ENCODE peak calls at places on chromosomes 13 and 19, in eight cellular contexts. X is endodermal cell; Q is uterus; V is psoas muscle; Z is H9; F is fibroblast of lung; C is chondrocyte; J is activated CD8-positive, alpha-beta T cell treated with anti-CD3 and anti-CD28 coated beads for 36 hours. H is an unnamed sample.

GRCh38 chr13:106535552-106536243 is at the start of gene EFNB2:
- DNase-seq in X (peak), Q (peak), V (peak), Z (peak), F (peak), C (peak), J (peak), H (peak)

GRCh38 chr19:46598372-46598917 is 2.7 kb upstream of the CALM3 start:
- DNase-seq in X (no peak), Q (no peak), V (no peak), Z (no peak), F (no peak), C (no peak), J (no peak), H (no peak)

GRCh38 chr19:42433503-42434260 is 6.5 kb upstream of the LIPE start:
- DNase-seq in X (peak), Q (peak), V (peak), Z (peak), F (peak), C (no peak), J (peak), H (peak)

GRCh38 chr19:41395355-41395754 is 1.8 kb downstream of the EXOSC5 start:
- DNase-seq in X (no peak), Q (no peak), V (no peak), Z (no peak), F (no peak), C (no peak), J (no peak), H (no peak)

GRCh38 chr13:112996671-112997091 is 27.7 kb downstream of the MCF2L start:
- DNase-seq in X (no peak), Q (no peak), V (no peak), Z (no peak), F (no peak), C (no peak), J (no peak), H (no peak)

GRCh38 chr13:27131202-27131623 is 40.4 kb downstream of the USP12 start:
- DNase-seq in X (no peak), Q (no peak), V (no peak), Z (peak), F (no peak), C (no peak), J (peak), H (peak)

GRCh38 chr19:12202250-12202649 is 39.4 kb downstream of the ZNF136 start:
- DNase-seq in X (peak), Q (no peak), V (no peak), Z (peak), F (no peak), C (no peak), J (peak), H (no peak)

GRCh38 chr13:75372517-75372916 is 109.5 kb downstream of the TBC1D4 start:
- DNase-seq in X (no peak), Q (no peak), V (no peak), Z (no peak), F (peak), C (no peak), J (peak), H (peak)

GRCh38 chr13:36673838-36674326 is at the start of gene SERTM1:
- DNase-seq in X (peak), Q (peak), V (peak), Z (peak), F (no peak), C (no peak), J (no peak), H (no peak)

GRCh38 chr13:99992912-99993311 is 11.3 kb downstream of the ZIC2 start:
- DNase-seq in X (no peak), Q (no peak), V (no peak), Z (no peak), F (no peak), C (no peak), J (no peak), H (no peak)

GRCh38 chr19:56983148-56983547 is 136.6 kb upstream of the USP29 start:
- DNase-seq in X (no peak), Q (no peak), V (no peak), Z (no peak), F (no peak), C (no peak), J (no peak), H (no peak)

GRCh38 chr19:39941615-39942507 is 7.4 kb upstream of the FCGBP start:
- DNase-seq in X (no peak), Q (no peak), V (no peak), Z (no peak), F (no peak), C (no peak), J (peak), H (peak)

GRCh38 chr13:35131471-35131870 is 189.4 kb downstream of the NBEA start:
- DNase-seq in X (no peak), Q (no peak), V (no peak), Z (no peak), F (no peak), C (no peak), J (no peak), H (no peak)

GRCh38 chr19:45791744-45792481 is 732 bp downstream of the DMWD start:
- DNase-seq in X (no peak), Q (no peak), V (no peak), Z (no peak), F (no peak), C (no peak), J (peak), H (no peak)

GRCh38 chr13:39210961-39211534 is 172.8 kb downstream of the NHLRC3 start:
- DNase-seq in X (no peak), Q (no peak), V (no peak), Z (no peak), F (no peak), C (no peak), J (no peak), H (no peak)

GRCh38 chr13:101416181-101417042 is at the start of gene NALCN:
- DNase-seq in X (peak), Q (no peak), V (peak), Z (peak), F (peak), C (peak), J (no peak), H (no peak)

GRCh38 chr13:78215458-78215857 is 296.8 kb upstream of the EDNRB start:
- DNase-seq in X (no peak), Q (no peak), V (no peak), Z (no peak), F (no peak), C (no peak), J (no peak), H (no peak)

GRCh38 chr13:83881917-83882625 is at the start of gene SLITRK1:
- DNase-seq in X (peak), Q (no peak), V (no peak), Z (peak), F (peak), C (peak), J (peak), H (peak)

GRCh38 chr13:106129273-106129672 is 406.2 kb downstream of the EFNB2 start:
- DNase-seq in X (no peak), Q (no peak), V (no peak), Z (no peak), F (no peak), C (no peak), J (no peak), H (no peak)

GRCh38 chr19:31730270-31730669 is 381.0 kb upstream of the TSHZ3 start:
- DNase-seq in X (no peak), Q (no peak), V (no peak), Z (no peak), F (no peak), C (no peak), J (no peak), H (no peak)

GRCh38 chr19:55550321-55550650 is 4.9 kb upstream of the SBK3 start:
- DNase-seq in X (no peak), Q (no peak), V (no peak), Z (no peak), F (no peak), C (no peak), J (no peak), H (no peak)

GRCh38 chr13:43846496-43846895 is 33.0 kb downstream of the CCDC122 start:
- DNase-seq in X (no peak), Q (no peak), V (no peak), Z (no peak), F (peak), C (no peak), J (no peak), H (no peak)

GRCh38 chr19:18220632-18221275 is 5.5 kb downstream of the PDE4C start:
- DNase-seq in X (peak), Q (no peak), V (no peak), Z (peak), F (no peak), C (no peak), J (no peak), H (no peak)

GRCh38 chr19:53810187-53810546 is 13.9 kb downstream of the NLRP12 start:
- DNase-seq in X (no peak), Q (no peak), V (no peak), Z (no peak), F (no peak), C (no peak), J (no peak), H (no peak)

GRCh38 chr13:27170521-27171243 is 929 bp downstream of the USP12 start:
- DNase-seq in X (peak), Q (peak), V (peak), Z (peak), F (no peak), C (no peak), J (peak), H (peak)

GRCh38 chr19:48741222-48741999 is 1.0 kb upstream of the RASIP1 start:
- DNase-seq in X (peak), Q (peak), V (peak), Z (peak), F (no peak), C (no peak), J (peak), H (no peak)

GRCh38 chr19:10226376-10227214 is 4.5 kb downstream of the S1PR2 start:
- DNase-seq in X (no peak), Q (peak), V (peak), Z (no peak), F (peak), C (no peak), J (no peak), H (no peak)

GRCh38 chr19:3860499-3860898 is 8.3 kb downstream of the ZFR2 start:
- DNase-seq in X (no peak), Q (no peak), V (no peak), Z (no peak), F (no peak), C (no peak), J (no peak), H (no peak)
- TF ChIP-seq CTCF in X (no peak), Q (no peak), V (no peak), Z (no peak), F (no peak), C (no peak), J (no peak), H (no peak)

DNA sequence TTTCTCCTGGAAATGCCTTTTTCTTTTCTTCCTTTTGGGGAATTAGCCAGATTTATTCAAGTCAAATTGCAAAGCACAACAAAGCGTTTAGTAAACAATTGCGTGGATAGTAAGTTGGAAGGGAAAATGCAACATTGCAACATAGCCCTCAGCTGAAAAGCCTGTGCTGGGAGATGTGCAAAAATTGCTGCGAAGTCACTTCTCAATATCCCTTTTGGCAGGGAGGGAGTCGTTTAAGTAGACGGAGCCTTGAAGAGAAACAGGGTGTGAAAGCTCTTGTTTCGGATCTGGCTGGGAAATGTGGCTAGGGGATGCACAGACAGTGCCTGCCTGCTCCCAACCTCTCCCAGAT is 56.9 kb downstream of the SLC7A1 start:
- DNase-seq in X (no peak), Q (no peak), V (no peak), Z (no peak), F (peak), C (no peak), J (no peak), H (no peak)
- TF ChIP-seq CTCF in X (no peak), Q (no peak), V (no peak), Z (no peak), F (no peak), C (no peak), J (no peak), H (no peak)

DNA sequence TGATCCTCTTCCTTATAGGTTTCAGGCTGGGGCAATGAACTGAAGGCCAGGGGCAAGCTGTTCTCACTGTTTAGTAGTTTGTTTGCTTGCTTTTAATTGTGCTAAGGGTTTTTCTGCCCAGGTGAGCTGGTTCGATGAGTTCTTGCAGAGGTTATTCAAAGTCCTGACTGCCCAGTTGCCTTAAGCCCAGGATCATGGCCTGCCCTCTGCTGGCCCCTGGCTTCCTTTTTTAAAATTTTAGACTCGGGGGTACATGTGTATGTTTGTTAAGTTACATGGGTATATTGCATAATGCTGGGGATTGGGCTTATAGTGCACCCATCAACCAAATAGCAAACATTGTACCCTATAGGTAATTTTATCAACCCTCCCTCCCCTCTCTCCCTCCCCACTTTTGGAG is 65.7 kb downstream of the ZNF536 start:
- DNase-seq in X (peak), Q (no peak), V (no peak), Z (no peak), F (no peak), C (no peak), J (no peak), H (no peak)
- TF ChIP-seq CTCF in X (peak), Q (no peak), V (no peak), Z (peak), F (no peak), C (no peak), J (no peak), H (no peak)

GRCh38 chr13:104105418-104106355 is 1039.5 kb upstream of the SLC10A2 start:
- DNase-seq in X (no peak), Q (no peak), V (no peak), Z (no peak), F (no peak), C (no peak), J (no peak), H (no peak)

GRCh38 chr13:104111031-104111430 is 1044.8 kb upstream of the SLC10A2 start:
- DNase-seq in X (no peak), Q (no peak), V (no peak), Z (no peak), F (peak), C (no peak), J (no peak), H (no peak)

GRCh38 chr13:104106705-104107393 is 1040.6 kb upstream of the SLC10A2 start:
- DNase-seq in X (peak), Q (no peak), V (no peak), Z (no peak), F (no peak), C (no peak), J (no peak), H (no peak)
- TF ChIP-seq CTCF in X (peak), Q (no peak), V (no peak), Z (peak), F (no peak), C (peak), J (no peak), H (no peak)

GRCh38 chr19:50485284-50485955 is 8.8 kb upstream of the GARIN5A start:
- DNase-seq in X (no peak), Q (no peak), V (peak), Z (no peak), F (no peak), C (peak), J (no peak), H (no peak)

GRCh38 chr19:50489461-50490011 is 12.9 kb upstream of the GARIN5A start:
- DNase-seq in X (peak), Q (no peak), V (peak), Z (peak), F (no peak), C (peak), J (no peak), H (no peak)

GRCh38 chr19:50490411-50490811 is 13.8 kb upstream of the GARIN5A start:
- DNase-seq in X (peak), Q (no peak), V (peak), Z (peak), F (no peak), C (peak), J (no peak), H (no peak)

GRCh38 chr19:50488795-50489194 is 12.1 kb upstream of the GARIN5A start:
- DNase-seq in X (no peak), Q (no peak), V (peak), Z (no peak), F (no peak), C (peak), J (no peak), H (no peak)

GRCh38 chr19:50486823-50487515 is 10.3 kb upstream of the GARIN5A start:
- DNase-seq in X (peak), Q (no peak), V (peak), Z (peak), F (peak), C (peak), J (peak), H (no peak)
- TF ChIP-seq CTCF in X (peak), Q (no peak), V (peak), Z (peak), F (peak), C (peak), J (peak), H (peak)

GRCh38 chr13:32195713-32196112 is 119.5 kb downstream of the ZAR1L start:
- DNase-seq in X (no peak), Q (no peak), V (no peak), Z (no peak), F (no peak), C (no peak), J (no peak), H (no peak)
- TF ChIP-seq CTCF in X (no peak), Q (no peak), V (no peak), Z (no peak), F (no peak), C (no peak), J (no peak), H (no peak)

GRCh38 chr19:7393934-7394508 is 45.3 kb downstream of the ARHGEF18 start:
- DNase-seq in X (no peak), Q (no peak), V (no peak), Z (no peak), F (no peak), C (no peak), J (no peak), H (no peak)

GRCh38 chr19:7393459-7393858 is 44.7 kb downstream of the ARHGEF18 start:
- DNase-seq in X (no peak), Q (no peak), V (no peak), Z (no peak), F (no peak), C (no peak), J (no peak), H (no peak)

GRCh38 chr19:7395793-7396192 is 47.1 kb downstream of the ARHGEF18 start:
- DNase-seq in X (no peak), Q (no peak), V (no peak), Z (no peak), F (no peak), C (no peak), J (no peak), H (no peak)

GRCh38 chr19:7395360-7395781 is 46.6 kb downstream of the ARHGEF18 start:
- DNase-seq in X (peak), Q (no peak), V (no peak), Z (no peak), F (no peak), C (no peak), J (peak), H (peak)

GRCh38 chr19:7394728-7395359 is 46.1 kb downstream of the ARHGEF18 start:
- DNase-seq in X (peak), Q (peak), V (peak), Z (peak), F (peak), C (no peak), J (peak), H (peak)
- TF ChIP-seq CTCF in X (no peak), Q (peak), V (no peak), Z (no peak), F (peak), C (peak), J (no peak), H (no peak)